ENCODE peak calls at places on chromosomes 3 and 15, in eight cellular contexts. O is H9, E is left ventricle myocardium inferior, T is mammary epithelial cell, X is psoas muscle, Z is ovary, B is Caco-2, L is neural progenitor cell. M is an unnamed sample.

GRCh38 chr15:78177447-78177873 is 28.3 kb downstream of the IDH3A start:
- DNase-seq in O (peak; percentile 82), E (peak; percentile 44), T (no peak), X (no peak), Z (no peak), B (peak; percentile 42), L (peak; percentile 84), M (no peak)

GRCh38 chr3:81249540-81250029 is 511.9 kb downstream of the GBE1 start:
- DNase-seq in O (no peak), E (no peak), T (no peak), X (no peak), Z (no peak), B (peak; percentile 67), L (no peak), M (no peak)

GRCh38 chr3:170724599-170724998 is 138.7 kb upstream of the SLC7A14 start:
- DNase-seq in O (no peak), E (no peak), T (peak; percentile 50), X (peak; percentile 45), Z (peak; percentile 65), B (no peak), L (no peak), M (peak; percentile 55)

GRCh38 chr15:40857601-40858351 is 13.9 kb downstream of the SPINT1 start:
- DNase-seq in O (peak; percentile 87), E (peak; percentile 63), T (peak; percentile 79), X (peak; percentile 72), Z (peak; percentile 66), B (peak; percentile 96), L (peak; percentile 72), M (peak; percentile 76)

GRCh38 chr3:113218679-113219040 is 7.3 kb downstream of the BOC start:
- DNase-seq in O (no peak), E (no peak), T (no peak), X (no peak), Z (no peak), B (no peak), L (no peak), M (no peak)

GRCh38 chr15:100671858-100672543 is 69.6 kb downstream of the ASB7 start:
- DNase-seq in O (peak; percentile 51), E (no peak), T (peak; percentile 49), X (no peak), Z (no peak), B (peak; percentile 52), L (peak; percentile 53), M (peak; percentile 48)

GRCh38 chr3:134079111-134079531 is 49.4 kb upstream of the SLCO2A1 start:
- DNase-seq in O (no peak), E (no peak), T (peak; percentile 31), X (no peak), Z (no peak), B (no peak), L (no peak), M (no peak)

GRCh38 chr15:59177445-59177728 is 29.3 kb upstream of the LDHAL6B start:
- DNase-seq in O (no peak), E (no peak), T (no peak), X (no peak), Z (no peak), B (no peak), L (no peak), M (no peak)

GRCh38 chr15:50116477-50116876 is 2.6 kb downstream of the ATP8B4 start:
- DNase-seq in O (peak; percentile 62), E (no peak), T (peak; percentile 24), X (no peak), Z (no peak), B (peak; percentile 42), L (peak; percentile 65), M (no peak)

GRCh38 chr3:187016639-187017345 is 86.5 kb downstream of the ST6GAL1 start:
- DNase-seq in O (no peak), E (no peak), T (peak; percentile 25), X (no peak), Z (no peak), B (no peak), L (no peak), M (no peak)
- H3K4me1 ChIP-seq in O (no peaks in the 10 kb centered on the region), E (peaks cover 77% of the 10 kb centered on the region), T (peaks cover 4% of the 10 kb centered on the region), X (peaks cover 1% of the 10 kb centered on the region), Z (no peaks in the 10 kb centered on the region), B (peaks cover 8% of the 10 kb centered on the region), L (no peaks in the 10 kb centered on the region), M (no peaks in the 10 kb centered on the region)

GRCh38 chr3:32398531-32398930 is 6.9 kb downstream of the CMTM7 start:
- DNase-seq in O (no peak), E (peak; percentile 58), T (no peak), X (peak; percentile 39), Z (no peak), B (no peak), L (no peak), M (no peak)

GRCh38 chr3:32401541-32402052 is 9.9 kb downstream of the CMTM7 start:
- DNase-seq in O (peak; percentile 81), E (peak; percentile 83), T (peak; percentile 71), X (peak; percentile 82), Z (peak; percentile 63), B (peak; percentile 59), L (peak; percentile 90), M (peak; percentile 67)

GRCh38 chr3:32395451-32395970 is 3.9 kb downstream of the CMTM7 start:
- DNase-seq in O (no peak), E (no peak), T (no peak), X (no peak), Z (no peak), B (no peak), L (no peak), M (no peak)

GRCh38 chr3:32401141-32401540 is 9.5 kb downstream of the CMTM7 start:
- DNase-seq in O (no peak), E (no peak), T (peak; percentile 54), X (no peak), Z (no peak), B (no peak), L (peak; percentile 57), M (no peak)

DNA sequence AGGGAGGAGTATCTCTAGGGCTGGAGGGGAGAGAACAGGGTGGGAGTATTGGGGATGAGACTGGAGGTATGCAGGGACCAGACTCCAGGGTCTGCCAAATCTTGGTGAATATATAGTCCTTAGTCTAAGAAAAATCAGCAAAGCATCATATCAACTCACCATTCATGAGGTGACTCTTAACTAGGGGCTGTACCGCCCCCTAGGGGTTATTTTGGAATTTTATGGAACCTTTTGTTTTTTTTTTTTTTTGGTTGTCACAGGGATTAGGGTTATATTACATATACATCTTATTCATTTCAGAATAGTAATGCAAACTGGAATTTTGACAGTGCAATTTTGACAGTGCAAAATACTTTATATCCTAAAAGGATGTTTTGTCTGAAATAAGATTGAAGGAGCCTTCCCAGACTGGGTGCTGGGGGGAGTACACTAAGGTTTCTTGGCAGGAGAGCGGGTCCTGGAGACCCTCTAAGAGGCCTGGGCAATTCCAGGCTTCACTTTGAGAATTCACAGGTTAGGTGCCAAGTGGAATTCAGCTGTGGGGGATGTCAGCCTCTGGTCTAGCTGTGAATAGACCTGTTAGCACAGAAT is 7.5 kb downstream of the CMTM7 start:
- DNase-seq in O (no peak), E (no peak), T (peak; percentile 38), X (no peak), Z (no peak), B (peak; percentile 65), L (peak; percentile 74), M (no peak)
- TF ChIP-seq CTCF in O (peak; percentile 88), E (peak; percentile 64), T (peak; percentile 44), X (peak; percentile 46), Z (no peak), B (peak; percentile 47), L (peak; percentile 77), M (peak; percentile 41)

GRCh38 chr3:52223449-52224408 is 1.7 kb downstream of the TLR9 start:
- DNase-seq in O (peak; percentile 16), E (no peak), T (no peak), X (no peak), Z (no peak), B (no peak), L (no peak), M (no peak)

GRCh38 chr3:52221563-52222318 is 3.7 kb downstream of the TLR9 start:
- DNase-seq in O (peak; percentile 24), E (no peak), T (no peak), X (peak; percentile 48), Z (peak; percentile 58), B (no peak), L (no peak), M (no peak)

GRCh38 chr3:52220380-52221026 is 4.9 kb downstream of the TLR9 start:
- DNase-seq in O (peak; percentile 85), E (peak; percentile 85), T (peak; percentile 53), X (peak; percentile 86), Z (peak; percentile 88), B (peak; percentile 88), L (peak; percentile 89), M (peak; percentile 89)

GRCh38 chr3:52221141-52221562 is 4.3 kb downstream of the TLR9 start:
- DNase-seq in O (peak; percentile 32), E (no peak), T (no peak), X (no peak), Z (no peak), B (no peak), L (no peak), M (no peak)

GRCh38 chr3:52222319-52223221 is 2.9 kb downstream of the TLR9 start:
- DNase-seq in O (peak; percentile 28), E (no peak), T (no peak), X (no peak), Z (no peak), B (no peak), L (no peak), M (no peak)
- H3K4me1 ChIP-seq in O (no peaks in the 10 kb centered on the region), E (peaks cover 33% of the 10 kb centered on the region), T (peaks cover 17% of the 10 kb centered on the region), X (peaks cover 7% of the 10 kb centered on the region), Z (peaks cover 9% of the 10 kb centered on the region), B (peaks cover 9% of the 10 kb centered on the region), L (peaks cover 3% of the 10 kb centered on the region), M (no peaks in the 10 kb centered on the region)

DNA sequence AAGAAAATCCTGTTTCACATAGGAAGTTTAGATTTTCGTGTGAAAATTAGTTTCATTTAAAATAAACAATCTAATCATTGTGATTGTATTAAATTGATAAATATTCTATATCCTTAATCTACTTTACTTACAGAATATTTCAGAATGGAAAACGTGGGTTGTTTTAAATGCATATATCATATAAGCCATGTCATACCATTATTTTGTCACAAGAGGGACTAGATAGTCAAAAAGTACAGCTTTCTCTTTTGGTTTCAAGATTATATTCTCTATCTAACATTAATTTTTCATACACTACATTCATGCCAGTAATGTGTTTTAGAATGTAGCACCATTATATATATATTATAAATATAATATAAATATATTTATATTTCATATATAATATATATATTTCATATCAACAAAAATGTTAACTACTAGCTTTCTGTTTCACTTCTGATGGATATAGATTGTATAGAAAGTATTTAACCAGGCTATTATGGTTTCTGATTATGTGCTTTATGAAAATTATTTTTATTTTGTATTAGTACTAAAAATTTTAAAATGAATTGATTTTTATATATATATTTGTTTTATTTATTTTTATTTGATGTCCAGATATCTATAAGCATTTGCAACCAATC is 45.3 kb downstream of the OSTN start:
- DNase-seq in O (no peak), E (no peak), T (no peak), X (no peak), Z (no peak), B (no peak), L (no peak), M (no peak)
- TF ChIP-seq CTCF in O (peak; percentile 66), E (peak; percentile 69), T (peak; percentile 36), X (peak; percentile 44), Z (no peak), B (peak; percentile 33), L (peak; percentile 54), M (peak; percentile 27)

GRCh38 chr3:173799073-173799830 is 401.7 kb downstream of the NLGN1 start:
- DNase-seq in O (no peak), E (no peak), T (no peak), X (no peak), Z (no peak), B (no peak), L (no peak), M (no peak)
- H3K4me1 ChIP-seq in O (no peaks in the 10 kb centered on the region), E (no peaks in the 10 kb centered on the region), T (no peaks in the 10 kb centered on the region), X (no peaks in the 10 kb centered on the region), Z (no peaks in the 10 kb centered on the region), B (no peaks in the 10 kb centered on the region), L (peaks cover 9% of the 10 kb centered on the region), M (no peaks in the 10 kb centered on the region)